ENCODE peak calls at places on chromosomes 16 and 17, in nine cellular contexts. One of them, this sample, is unnamed.

GRCh38 chr17:55641559-55642160 is 81.0 kb downstream of the TMEM100 start:
- DNase-seq in upper lobe of right lung: peak; percentile 74
- DNase-seq in A549: peak; percentile 73
- DNase-seq in CD8-positive, alpha-beta T cell: no peak
- DNase-seq in adipocyte: peak; percentile 64
- DNase-seq in tibial artery: peak; percentile 61
- DNase-seq in neuronal stem cell: no peak
- DNase-seq in heart right ventricle: peak; percentile 75
- DNase-seq in AG04450: peak; percentile 48
- DNase-seq in this sample: no peak

GRCh38 chr16:2447920-2448583 is 11.9 kb upstream of the TEDC2 start:
- DNase-seq in upper lobe of right lung: no peak
- DNase-seq in A549: no peak
- DNase-seq in CD8-positive, alpha-beta T cell: no peak
- DNase-seq in adipocyte: no peak
- DNase-seq in tibial artery: no peak
- DNase-seq in neuronal stem cell: no peak
- DNase-seq in heart right ventricle: no peak
- DNase-seq in AG04450: no peak
- DNase-seq in this sample: no peak

GRCh38 chr16:83899272-83899897 is 470 bp downstream of the MLYCD start:
- DNase-seq in upper lobe of right lung: peak; percentile 80
- DNase-seq in A549: peak; percentile 35
- DNase-seq in CD8-positive, alpha-beta T cell: no peak
- DNase-seq in adipocyte: peak; percentile 68
- DNase-seq in tibial artery: peak; percentile 41
- DNase-seq in neuronal stem cell: peak; percentile 51
- DNase-seq in heart right ventricle: peak; percentile 31
- DNase-seq in AG04450: peak; percentile 13
- DNase-seq in this sample: peak; percentile 26

GRCh38 chr17:8121531-8122390 is 2.1 kb downstream of the HES7 start:
- DNase-seq in upper lobe of right lung: no peak
- DNase-seq in A549: peak; percentile 92
- DNase-seq in CD8-positive, alpha-beta T cell: no peak
- DNase-seq in adipocyte: peak; percentile 82
- DNase-seq in tibial artery: no peak
- DNase-seq in neuronal stem cell: peak; percentile 84
- DNase-seq in heart right ventricle: peak; percentile 45
- DNase-seq in AG04450: no peak
- DNase-seq in this sample: no peak

GRCh38 chr16:19153876-19154275 is 14.2 kb upstream of the SYT17 start:
- DNase-seq in upper lobe of right lung: no peak
- DNase-seq in A549: peak; percentile 79
- DNase-seq in CD8-positive, alpha-beta T cell: no peak
- DNase-seq in adipocyte: no peak
- DNase-seq in tibial artery: no peak
- DNase-seq in neuronal stem cell: no peak
- DNase-seq in heart right ventricle: no peak
- DNase-seq in AG04450: no peak
- DNase-seq in this sample: no peak

GRCh38 chr17:82667668-82668000 is 19.4 kb upstream of the WDR45B start:
- DNase-seq in upper lobe of right lung: no peak
- DNase-seq in A549: no peak
- DNase-seq in CD8-positive, alpha-beta T cell: no peak
- DNase-seq in adipocyte: no peak
- DNase-seq in tibial artery: no peak
- DNase-seq in neuronal stem cell: no peak
- DNase-seq in heart right ventricle: no peak
- DNase-seq in AG04450: no peak
- DNase-seq in this sample: no peak

GRCh38 chr17:7233701-7234099 is 617 bp downstream of the DVL2 start:
- DNase-seq in upper lobe of right lung: no peak
- DNase-seq in A549: no peak
- DNase-seq in CD8-positive, alpha-beta T cell: no peak
- DNase-seq in adipocyte: no peak
- DNase-seq in tibial artery: no peak
- DNase-seq in neuronal stem cell: no peak
- DNase-seq in heart right ventricle: no peak
- DNase-seq in AG04450: no peak
- DNase-seq in this sample: no peak

GRCh38 chr16:23025692-23026305 is 123.5 kb downstream of the USP31 start:
- DNase-seq in upper lobe of right lung: no peak
- DNase-seq in A549: no peak
- DNase-seq in CD8-positive, alpha-beta T cell: no peak
- DNase-seq in adipocyte: peak; percentile 58
- DNase-seq in tibial artery: no peak
- DNase-seq in neuronal stem cell: no peak
- DNase-seq in heart right ventricle: no peak
- DNase-seq in AG04450: no peak
- DNase-seq in this sample: no peak

GRCh38 chr16:50665128-50665878 is 15.8 kb downstream of the SNX20 start:
- DNase-seq in upper lobe of right lung: peak; percentile 88
- DNase-seq in A549: peak; percentile 56
- DNase-seq in CD8-positive, alpha-beta T cell: peak; percentile 78
- DNase-seq in adipocyte: peak; percentile 90
- DNase-seq in tibial artery: peak; percentile 66
- DNase-seq in neuronal stem cell: peak; percentile 71
- DNase-seq in heart right ventricle: peak; percentile 83
- DNase-seq in AG04450: peak; percentile 32
- DNase-seq in this sample: peak; percentile 68

GRCh38 chr17:30236807-30237206 is 1.3 kb upstream of the SLC6A4 start:
- DNase-seq in upper lobe of right lung: peak; percentile 83
- DNase-seq in A549: peak; percentile 70
- DNase-seq in CD8-positive, alpha-beta T cell: no peak
- DNase-seq in adipocyte: peak; percentile 23
- DNase-seq in tibial artery: peak; percentile 44
- DNase-seq in neuronal stem cell: peak; percentile 52
- DNase-seq in heart right ventricle: peak; percentile 38
- DNase-seq in AG04450: no peak
- DNase-seq in this sample: no peak

GRCh38 chr16:50209548-50210265 is 56.6 kb downstream of the TENT4B start:
- DNase-seq in upper lobe of right lung: no peak
- DNase-seq in A549: no peak
- DNase-seq in CD8-positive, alpha-beta T cell: no peak
- DNase-seq in adipocyte: peak; percentile 17
- DNase-seq in tibial artery: no peak
- DNase-seq in neuronal stem cell: no peak
- DNase-seq in heart right ventricle: no peak
- DNase-seq in AG04450: no peak
- DNase-seq in this sample: no peak

GRCh38 chr16:79081292-79082066 is 519.1 kb downstream of the MAF start:
- DNase-seq in upper lobe of right lung: no peak
- DNase-seq in A549: no peak
- DNase-seq in CD8-positive, alpha-beta T cell: no peak
- DNase-seq in adipocyte: no peak
- DNase-seq in tibial artery: no peak
- DNase-seq in neuronal stem cell: no peak
- DNase-seq in heart right ventricle: no peak
- DNase-seq in AG04450: no peak
- DNase-seq in this sample: no peak

GRCh38 chr17:81418710-81419332 is 23.6 kb downstream of the BAHCC1 start:
- DNase-seq in upper lobe of right lung: no peak
- DNase-seq in A549: peak; percentile 84
- DNase-seq in CD8-positive, alpha-beta T cell: no peak
- DNase-seq in adipocyte: no peak
- DNase-seq in tibial artery: no peak
- DNase-seq in neuronal stem cell: no peak
- DNase-seq in heart right ventricle: no peak
- DNase-seq in AG04450: no peak
- DNase-seq in this sample: no peak

GRCh38 chr17:55282379-55282702 is 17.6 kb downstream of the HLF start:
- DNase-seq in upper lobe of right lung: no peak
- DNase-seq in A549: no peak
- DNase-seq in CD8-positive, alpha-beta T cell: no peak
- DNase-seq in adipocyte: no peak
- DNase-seq in tibial artery: no peak
- DNase-seq in neuronal stem cell: no peak
- DNase-seq in heart right ventricle: no peak
- DNase-seq in AG04450: no peak
- DNase-seq in this sample: no peak

GRCh38 chr17:15513859-15514446 is 46.5 kb upstream of the CDRT4 start:
- DNase-seq in upper lobe of right lung: no peak
- DNase-seq in A549: no peak
- DNase-seq in CD8-positive, alpha-beta T cell: no peak
- DNase-seq in adipocyte: no peak
- DNase-seq in tibial artery: no peak
- DNase-seq in neuronal stem cell: no peak
- DNase-seq in heart right ventricle: no peak
- DNase-seq in AG04450: no peak
- DNase-seq in this sample: no peak

GRCh38 chr16:22205577-22206012 is 483 bp upstream of the EEF2K start:
- DNase-seq in upper lobe of right lung: no peak
- DNase-seq in A549: no peak
- DNase-seq in CD8-positive, alpha-beta T cell: no peak
- DNase-seq in adipocyte: no peak
- DNase-seq in tibial artery: no peak
- DNase-seq in neuronal stem cell: no peak
- DNase-seq in heart right ventricle: no peak
- DNase-seq in AG04450: no peak
- DNase-seq in this sample: no peak

GRCh38 chr17:5182597-5183409 is 8.9 kb downstream of the ZNF594 start:
- DNase-seq in upper lobe of right lung: no peak
- DNase-seq in A549: no peak
- DNase-seq in CD8-positive, alpha-beta T cell: no peak
- DNase-seq in adipocyte: no peak
- DNase-seq in tibial artery: no peak
- DNase-seq in neuronal stem cell: no peak
- DNase-seq in heart right ventricle: no peak
- DNase-seq in AG04450: no peak
- DNase-seq in this sample: no peak
- H3K9me3 ChIP-seq in upper lobe of right lung: peaks cover 86% of the 10 kb centered on the region
- H3K9me3 ChIP-seq in A549: peaks cover 100% of the 10 kb centered on the region
- H3K9me3 ChIP-seq in CD8-positive, alpha-beta T cell: peaks cover 41% of the 10 kb centered on the region
- H3K9me3 ChIP-seq in adipocyte: peaks cover 100% of the 10 kb centered on the region
- H3K9me3 ChIP-seq in tibial artery: peaks cover 93% of the 10 kb centered on the region
- H3K9me3 ChIP-seq in neuronal stem cell: peaks cover 52% of the 10 kb centered on the region
- H3K9me3 ChIP-seq in heart right ventricle: peaks cover 100% of the 10 kb centered on the region
- H3K9me3 ChIP-seq in AG04450: peaks cover 74% of the 10 kb centered on the region
- H3K9me3 ChIP-seq in this sample: peaks cover 38% of the 10 kb centered on the region

GRCh38 chr16:60142991-60143705 is 1409.0 kb upstream of the GOT2 start:
- DNase-seq in upper lobe of right lung: no peak
- DNase-seq in A549: no peak
- DNase-seq in CD8-positive, alpha-beta T cell: no peak
- DNase-seq in adipocyte: no peak
- DNase-seq in tibial artery: no peak
- DNase-seq in neuronal stem cell: no peak
- DNase-seq in heart right ventricle: no peak
- DNase-seq in AG04450: no peak
- DNase-seq in this sample: no peak

GRCh38 chr16:60137891-60138290 is 1403.8 kb upstream of the GOT2 start:
- DNase-seq in upper lobe of right lung: no peak
- DNase-seq in A549: no peak
- DNase-seq in CD8-positive, alpha-beta T cell: no peak
- DNase-seq in adipocyte: no peak
- DNase-seq in tibial artery: no peak
- DNase-seq in neuronal stem cell: no peak
- DNase-seq in heart right ventricle: no peak
- DNase-seq in AG04450: no peak
- DNase-seq in this sample: no peak
- H3K9me3 ChIP-seq in upper lobe of right lung: no peaks in the 10 kb centered on the region
- H3K9me3 ChIP-seq in A549: peaks cover 10% of the 10 kb centered on the region
- H3K9me3 ChIP-seq in CD8-positive, alpha-beta T cell: peaks cover 5% of the 10 kb centered on the region
- H3K9me3 ChIP-seq in adipocyte: peaks cover 26% of the 10 kb centered on the region
- H3K9me3 ChIP-seq in tibial artery: peaks cover 9% of the 10 kb centered on the region
- H3K9me3 ChIP-seq in neuronal stem cell: peaks cover 5% of the 10 kb centered on the region
- H3K9me3 ChIP-seq in heart right ventricle: peaks cover 32% of the 10 kb centered on the region
- H3K9me3 ChIP-seq in AG04450: peaks cover 14% of the 10 kb centered on the region
- H3K9me3 ChIP-seq in this sample: peaks cover 5% of the 10 kb centered on the region

GRCh38 chr16:57151369-57151768 is 34.5 kb downstream of the PSME3IP1 start:
- DNase-seq in upper lobe of right lung: no peak
- DNase-seq in A549: no peak
- DNase-seq in CD8-positive, alpha-beta T cell: no peak
- DNase-seq in adipocyte: no peak
- DNase-seq in tibial artery: no peak
- DNase-seq in neuronal stem cell: no peak
- DNase-seq in heart right ventricle: no peak
- DNase-seq in AG04450: no peak
- DNase-seq in this sample: no peak
- H3K9me3 ChIP-seq in upper lobe of right lung: no peaks in the 10 kb centered on the region
- H3K9me3 ChIP-seq in A549: no peaks in the 10 kb centered on the region
- H3K9me3 ChIP-seq in CD8-positive, alpha-beta T cell: no peaks in the 10 kb centered on the region
- H3K9me3 ChIP-seq in adipocyte: no peaks in the 10 kb centered on the region
- H3K9me3 ChIP-seq in tibial artery: no peaks in the 10 kb centered on the region
- H3K9me3 ChIP-seq in neuronal stem cell: no peaks in the 10 kb centered on the region
- H3K9me3 ChIP-seq in heart right ventricle: no peaks in the 10 kb centered on the region
- H3K9me3 ChIP-seq in AG04450: no peaks in the 10 kb centered on the region
- H3K9me3 ChIP-seq in this sample: no peaks in the 10 kb centered on the region

GRCh38 chr16:71442041-71442440 is at the start of gene TLE7:
- DNase-seq in upper lobe of right lung: no peak
- DNase-seq in A549: no peak
- DNase-seq in CD8-positive, alpha-beta T cell: no peak
- DNase-seq in adipocyte: no peak
- DNase-seq in tibial artery: no peak
- DNase-seq in neuronal stem cell: no peak
- DNase-seq in heart right ventricle: no peak
- DNase-seq in AG04450: no peak
- DNase-seq in this sample: no peak

GRCh38 chr16:71439531-71439930 is 2.3 kb downstream of the TLE7 start:
- DNase-seq in upper lobe of right lung: no peak
- DNase-seq in A549: no peak
- DNase-seq in CD8-positive, alpha-beta T cell: no peak
- DNase-seq in adipocyte: no peak
- DNase-seq in tibial artery: no peak
- DNase-seq in neuronal stem cell: no peak
- DNase-seq in heart right ventricle: no peak
- DNase-seq in AG04450: no peak
- DNase-seq in this sample: no peak

GRCh38 chr16:71443714-71444113 is 1.9 kb upstream of the TLE7 start:
- DNase-seq in upper lobe of right lung: no peak
- DNase-seq in A549: no peak
- DNase-seq in CD8-positive, alpha-beta T cell: no peak
- DNase-seq in adipocyte: no peak
- DNase-seq in tibial artery: no peak
- DNase-seq in neuronal stem cell: no peak
- DNase-seq in heart right ventricle: no peak
- DNase-seq in AG04450: no peak
- DNase-seq in this sample: no peak

GRCh38 chr16:71441348-71441781 is 489 bp downstream of the TLE7 start:
- DNase-seq in upper lobe of right lung: no peak
- DNase-seq in A549: no peak
- DNase-seq in CD8-positive, alpha-beta T cell: no peak
- DNase-seq in adipocyte: no peak
- DNase-seq in tibial artery: no peak
- DNase-seq in neuronal stem cell: no peak
- DNase-seq in heart right ventricle: no peak
- DNase-seq in AG04450: no peak
- DNase-seq in this sample: no peak

DNA sequence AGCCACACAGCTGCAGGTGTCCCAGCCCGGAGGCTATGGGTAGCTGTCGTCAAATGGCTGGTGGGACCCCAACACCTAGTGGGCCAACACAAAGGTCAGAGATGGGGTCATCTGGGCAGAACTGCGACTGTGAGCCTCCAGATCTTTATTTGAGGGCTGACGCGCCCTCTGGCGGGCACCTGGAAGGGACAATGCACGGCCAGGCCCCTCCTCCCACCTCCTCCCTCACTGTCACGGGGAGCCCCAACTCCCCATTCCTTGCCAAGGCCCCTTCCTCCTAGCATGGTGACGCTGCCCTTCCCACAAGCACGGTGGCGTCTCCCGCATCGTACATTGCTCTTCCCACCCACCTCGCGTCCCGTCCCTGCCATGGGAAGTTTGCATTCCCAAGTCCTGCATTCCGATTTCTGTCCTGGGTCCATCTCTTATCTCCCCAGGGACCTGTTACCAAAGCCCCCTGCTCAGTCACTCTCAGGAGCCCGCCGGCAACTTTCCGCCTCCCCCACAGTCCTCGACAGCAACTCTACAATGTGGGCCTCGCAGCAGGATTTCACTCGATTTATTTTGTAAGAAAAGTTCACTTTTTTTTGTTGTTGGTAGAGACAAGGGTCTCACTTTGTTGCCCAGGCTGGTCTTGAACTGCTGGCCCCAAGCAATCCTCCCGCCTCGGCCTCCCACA is 1.0 kb downstream of the TLE7 start:
- DNase-seq in upper lobe of right lung: no peak
- DNase-seq in A549: no peak
- DNase-seq in CD8-positive, alpha-beta T cell: no peak
- DNase-seq in adipocyte: no peak
- DNase-seq in tibial artery: no peak
- DNase-seq in neuronal stem cell: no peak
- DNase-seq in heart right ventricle: no peak
- DNase-seq in AG04450: no peak
- DNase-seq in this sample: no peak
- H3K9me3 ChIP-seq in upper lobe of right lung: peaks cover 10% of the 10 kb centered on the region
- H3K9me3 ChIP-seq in A549: peaks cover 42% of the 10 kb centered on the region
- H3K9me3 ChIP-seq in CD8-positive, alpha-beta T cell: no peaks in the 10 kb centered on the region
- H3K9me3 ChIP-seq in adipocyte: peaks cover 34% of the 10 kb centered on the region
- H3K9me3 ChIP-seq in tibial artery: peaks cover 53% of the 10 kb centered on the region
- H3K9me3 ChIP-seq in neuronal stem cell: peaks cover 20% of the 10 kb centered on the region
- H3K9me3 ChIP-seq in heart right ventricle: peaks cover 47% of the 10 kb centered on the region
- H3K9me3 ChIP-seq in AG04450: peaks cover 48% of the 10 kb centered on the region
- H3K9me3 ChIP-seq in this sample: no peaks in the 10 kb centered on the region